ENCODE peak calls at places on chromosome 5, in ten cellular contexts. H is ascending aorta; A is naive thymus-derived CD4-positive, alpha-beta T cell; Q is astrocyte of the spinal cord; L is body of pancreas; V is A549; K is PC-9; P is bronchial epithelial cell; Z is HCT116; S is effector memory CD4-positive, alpha-beta T cell. R is an unnamed sample.

GRCh38 chr5:133421394-133421793 is 190.9 kb downstream of the FSTL4 start:
- DNase-seq in K (no peak), V (peak; percentile 23), Z (no peak), L (no peak), H (no peak), P (no peak), S (no peak), Q (no peak), A (no peak), R (no peak)

GRCh38 chr5:73088026-73088425 is 32.3 kb upstream of the TMEM171 start:
- DNase-seq in L (no peak), S (no peak), Q (peak; percentile 16), A (no peak), H (no peak), K (no peak), V (no peak), Z (no peak), P (no peak), R (no peak)

GRCh38 chr5:89299998-89300397 is 417.0 kb upstream of the MEF2C start:
- DNase-seq in K (no peak), L (no peak), Q (no peak), S (no peak), P (no peak), V (no peak), H (no peak), A (no peak), Z (no peak), R (no peak)

GRCh38 chr5:169591636-169592035 is 8.1 kb downstream of the SPDL1 start:
- DNase-seq in K (no peak), S (no peak), A (no peak), Z (no peak), Q (peak; percentile 89), V (no peak), L (no peak), P (no peak), H (no peak), R (no peak)

GRCh38 chr5:22928821-22929482 is 75.8 kb upstream of the CDH12 start:
- DNase-seq in A (no peak), L (no peak), V (no peak), S (no peak), Z (no peak), Q (peak; percentile 3), K (no peak), P (no peak), H (no peak), R (no peak)

GRCh38 chr5:149007174-149007573 is 55.7 kb downstream of the SH3TC2 start:
- DNase-seq in Q (peak; percentile 59), S (no peak), K (no peak), P (no peak), V (no peak), H (no peak), Z (no peak), L (no peak), A (no peak), R (no peak)

GRCh38 chr5:89346573-89346972 is 463.6 kb upstream of the MEF2C start:
- DNase-seq in A (no peak), P (no peak), Z (no peak), Q (no peak), V (no peak), S (no peak), K (no peak), L (no peak), H (no peak), R (no peak)

GRCh38 chr5:138603521-138603920 is 28.3 kb upstream of the HSPA9 start:
- DNase-seq in P (peak; percentile 39), H (no peak), Q (no peak), S (no peak), K (no peak), Z (no peak), V (no peak), A (no peak), L (no peak), R (no peak)

GRCh38 chr5:73263001-73263710 is 90.2 kb downstream of the TMEM174 start:
- DNase-seq in S (no peak), A (no peak), V (no peak), Z (no peak), H (no peak), Q (no peak), P (no peak), L (no peak), K (no peak), R (no peak)

GRCh38 chr5:168932400-168932799 is 353.2 kb upstream of the PANK3 start:
- DNase-seq in Z (no peak), P (no peak), K (no peak), H (no peak), Q (no peak), L (no peak), S (no peak), A (no peak), V (no peak), R (no peak)

DNA sequence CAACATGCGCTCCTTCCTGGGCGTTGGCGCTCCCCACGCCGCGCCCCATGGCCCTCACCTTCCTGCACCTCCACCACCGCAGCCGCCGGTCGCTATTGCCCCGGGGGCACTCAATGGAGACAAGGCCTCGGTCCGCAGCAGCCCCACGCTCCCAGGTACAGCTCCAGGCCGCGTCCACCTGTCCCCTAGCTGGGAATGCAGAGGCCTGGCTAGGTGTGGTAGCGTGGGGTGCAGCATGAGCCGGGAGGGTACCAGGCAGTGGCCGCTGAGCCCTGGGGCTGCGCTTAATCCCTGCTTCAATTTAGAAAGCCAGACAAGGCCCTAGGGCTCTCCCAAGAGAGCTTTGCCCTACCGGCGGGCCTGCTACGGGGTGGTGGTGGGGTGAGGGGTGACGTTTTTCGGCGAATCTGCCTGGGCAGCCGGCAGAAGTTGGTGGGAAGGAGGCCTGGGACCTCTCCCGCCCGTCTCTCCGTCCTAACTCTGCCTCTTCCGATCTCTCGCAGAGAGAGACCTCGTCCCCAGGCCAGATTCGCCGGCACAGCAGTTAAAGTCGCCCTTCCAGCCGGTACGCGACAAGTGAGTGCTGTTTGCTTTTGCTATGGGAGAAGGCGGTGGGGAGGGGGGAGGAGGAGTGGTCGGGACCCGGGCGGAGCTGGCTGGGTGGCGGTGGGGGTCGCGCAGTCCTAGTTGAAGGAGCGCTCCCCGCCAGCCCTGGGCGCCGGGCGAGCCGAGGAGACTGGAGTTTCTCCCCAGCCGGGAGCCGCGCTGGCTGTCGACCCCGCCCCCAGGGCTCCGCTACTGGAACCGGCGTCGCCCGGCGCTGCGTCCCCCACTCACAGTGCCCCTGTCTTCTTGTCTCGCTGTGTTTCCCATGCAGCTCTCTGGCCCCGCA is 4.7 kb downstream of the IRX1 start:
- DNase-seq in K (no peak), P (no peak), H (no peak), L (no peak), A (no peak), S (no peak), Q (peak; percentile 20), V (no peak), Z (no peak), R (no peak)
- H3K4me3 ChIP-seq in K (no peak overlapping the region), P (no peak overlapping the region), H (peak overlapping the region; percentile 7), L (no peak overlapping the region), A (no peak overlapping the region), S (no peak overlapping the region), Q (peak overlapping the region; percentile 27), V (no peak overlapping the region), Z (no peak overlapping the region), R (no peak overlapping the region)

DNA sequence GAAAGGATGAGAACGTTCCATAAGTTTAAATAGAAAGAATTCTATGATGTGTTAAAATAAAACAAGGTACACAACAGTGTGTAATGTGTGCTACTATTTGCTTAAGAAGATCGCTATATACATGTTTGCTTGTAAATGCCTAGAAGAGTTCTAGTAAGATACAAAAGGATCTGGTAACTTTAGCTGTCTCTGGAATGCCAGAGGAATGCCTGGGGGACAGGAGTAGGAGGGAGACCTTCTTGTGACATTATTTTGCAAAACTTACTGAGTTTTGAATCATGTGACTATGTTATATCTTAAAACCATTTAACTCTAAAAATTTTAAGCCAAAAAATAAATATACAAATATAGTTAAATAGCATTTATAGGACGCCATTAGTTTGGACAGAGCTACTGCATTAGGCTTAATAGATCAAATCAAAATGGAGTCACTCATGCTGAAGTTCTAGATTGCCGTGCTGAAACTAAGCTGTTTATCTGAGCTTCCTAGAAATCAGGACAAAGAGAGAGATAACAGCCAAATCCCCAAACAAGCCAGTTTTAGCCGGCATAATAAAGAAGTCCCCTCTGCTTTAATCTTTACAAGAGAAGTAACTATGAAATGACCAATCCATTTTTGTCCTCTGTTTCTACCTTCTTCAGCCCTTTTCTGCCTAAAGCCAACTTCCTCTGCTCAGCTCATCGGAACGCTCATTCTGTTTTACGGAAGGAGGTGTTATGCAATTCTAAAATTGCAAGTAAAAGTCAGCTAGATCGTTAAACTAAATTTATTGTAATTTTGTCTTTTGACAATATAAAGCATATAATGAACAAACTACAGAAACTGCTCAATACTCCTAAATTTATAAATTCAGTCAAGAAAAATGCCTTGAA is 44.8 kb downstream of the LIX1 start:
- DNase-seq in Q (no peak), Z (no peak), H (no peak), A (no peak), L (no peak), P (no peak), V (no peak), S (no peak), K (no peak), R (no peak)
- H3K4me3 ChIP-seq in Q (no peak overlapping the region), Z (no peak overlapping the region), H (no peak overlapping the region), A (no peak overlapping the region), L (no peak overlapping the region), P (no peak overlapping the region), V (no peak overlapping the region), S (no peak overlapping the region), K (no peak overlapping the region), R (no peak overlapping the region)

GRCh38 chr5:180589771-180590542 is 1.3 kb downstream of the SCGB3A1 start:
- DNase-seq in S (no peak), Z (no peak), A (no peak), P (no peak), Q (no peak), K (no peak), V (no peak), L (no peak), H (no peak), R (no peak)
- H3K4me3 ChIP-seq in S (peak overlapping the region; percentile 17), Z (no peak overlapping the region), A (no peak overlapping the region), P (no peak overlapping the region), Q (no peak overlapping the region), K (no peak overlapping the region), V (peak overlapping the region; percentile 25), L (no peak overlapping the region), H (no peak overlapping the region), R (no peak overlapping the region)

GRCh38 chr5:119327018-119327417 is 28.8 kb upstream of the TNFAIP8 start:
- DNase-seq in K (no peak), S (no peak), H (no peak), V (no peak), P (no peak), Q (no peak), Z (no peak), L (no peak), A (no peak), R (no peak)

GRCh38 chr5:119322312-119322947 is 33.4 kb upstream of the TNFAIP8 start:
- DNase-seq in A (no peak), S (no peak), Q (no peak), L (no peak), K (no peak), P (peak; percentile 49), Z (no peak), H (no peak), V (no peak), R (no peak)

GRCh38 chr5:119322948-119323629 is 32.7 kb upstream of the TNFAIP8 start:
- DNase-seq in L (no peak), S (no peak), P (peak; percentile 60), Z (no peak), K (no peak), A (no peak), Q (no peak), H (no peak), V (no peak), R (no peak)

GRCh38 chr5:119323630-119324000 is 32.2 kb upstream of the TNFAIP8 start:
- DNase-seq in V (no peak), A (no peak), H (no peak), S (no peak), Q (peak; percentile 62), L (no peak), Z (no peak), K (peak; percentile 66), P (peak; percentile 99), R (no peak)

GRCh38 chr5:119324842-119325241 is 31.0 kb upstream of the TNFAIP8 start:
- DNase-seq in P (no peak), K (no peak), H (no peak), A (no peak), Z (no peak), Q (no peak), L (no peak), V (no peak), S (no peak), R (no peak)
- H3K4me3 ChIP-seq in P (no peak overlapping the region), K (peak overlapping the region; percentile 27), H (no peak overlapping the region), A (no peak overlapping the region), Z (no peak overlapping the region), Q (no peak overlapping the region), L (no peak overlapping the region), V (peak overlapping the region; percentile 9), S (no peak overlapping the region), R (no peak overlapping the region)

R was measured in small intestine.